ENCODE peak calls at places on chromosomes 16 and 17, in ten cellular contexts. J is tibial artery; O is CD8-positive, alpha-beta memory T cell; V is K562; I is mesenchymal stem cell; C is psoas muscle; A is sigmoid colon; H is GM23338; T is uterus; B is fibroblast of lung. Y is an unnamed sample.

GRCh38 chr17:57670769-57671545 is 74.1 kb downstream of the CCDC182 start:
- DNase-seq in J (peak; percentile 31), O (no peak), V (no peak), I (no peak), C (no peak), A (no peak), H (no peak), T (no peak), B (no peak), Y (peak; percentile 10)

GRCh38 chr17:65054602-65055001 is 1.9 kb downstream of the GNA13 start:
- DNase-seq in J (no peak), O (no peak), V (no peak), I (no peak), C (no peak), A (no peak), H (no peak), T (no peak), B (no peak), Y (no peak)

GRCh38 chr17:21379080-21379711 is 3.0 kb downstream of the KCNJ12 start:
- DNase-seq in J (no peak), O (no peak), V (no peak), I (no peak), C (peak; percentile 82), A (no peak), H (no peak), T (no peak), B (no peak), Y (peak; percentile 84)

GRCh38 chr16:66874079-66874775 is 6.1 kb upstream of the PDP2 start:
- DNase-seq in J (no peak), O (no peak), V (no peak), I (peak; percentile 67), C (no peak), A (no peak), H (peak; percentile 16), T (no peak), B (peak; percentile 68), Y (no peak)

GRCh38 chr16:69311533-69312388 is 611 bp downstream of the VPS4A start:
- DNase-seq in J (peak; percentile 75), O (no peak), V (peak; percentile 54), I (peak; percentile 50), C (peak; percentile 48), A (peak; percentile 72), H (peak; percentile 75), T (no peak), B (peak; percentile 28), Y (peak; percentile 53)

GRCh38 chr16:21610006-21610544 is 10.7 kb downstream of the METTL9 start:
- DNase-seq in J (no peak), O (no peak), V (no peak), I (no peak), C (no peak), A (no peak), H (peak; percentile 31), T (no peak), B (no peak), Y (no peak)

GRCh38 chr17:15393414-15393813 is 52.0 kb upstream of the TEKT3 start:
- DNase-seq in J (no peak), O (no peak), V (no peak), I (no peak), C (no peak), A (no peak), H (no peak), T (no peak), B (no peak), Y (no peak)

GRCh38 chr16:47565454-47565853 is 104.3 kb downstream of the PHKB start:
- DNase-seq in J (peak; percentile 83), O (no peak), V (peak; percentile 25), I (peak; percentile 69), C (peak; percentile 82), A (peak; percentile 82), H (no peak), T (no peak), B (peak; percentile 67), Y (peak; percentile 25)

GRCh38 chr17:49597438-49597837 is 21.8 kb downstream of the NXPH3 start:
- DNase-seq in J (no peak), O (no peak), V (no peak), I (no peak), C (no peak), A (no peak), H (no peak), T (no peak), B (no peak), Y (no peak)

GRCh38 chr16:89383095-89384003 is 107.0 kb downstream of the ANKRD11 start:
- DNase-seq in J (no peak), O (no peak), V (peak; percentile 91), I (peak; percentile 69), C (no peak), A (peak; percentile 59), H (peak; percentile 79), T (no peak), B (peak; percentile 45), Y (peak; percentile 79)

GRCh38 chr16:2787406-2787805 is at the start of gene PRSS33:
- DNase-seq in J (no peak), O (no peak), V (no peak), I (no peak), C (no peak), A (peak; percentile 24), H (no peak), T (no peak), B (no peak), Y (no peak)

GRCh38 chr17:6862822-6863221 is 31.3 kb upstream of the TEKT1 start:
- DNase-seq in J (no peak), O (peak; percentile 5), V (no peak), I (no peak), C (no peak), A (no peak), H (no peak), T (no peak), B (no peak), Y (no peak)

GRCh38 chr17:81934850-81935708 is 2.0 kb downstream of the PYCR1 start:
- DNase-seq in J (no peak), O (no peak), V (no peak), I (no peak), C (peak; percentile 13), A (no peak), H (no peak), T (no peak), B (no peak), Y (no peak)

GRCh38 chr17:75289832-75290337 is 652 bp upstream of the SLC25A19 start:
- DNase-seq in J (peak; percentile 74), O (no peak), V (peak; percentile 73), I (peak; percentile 72), C (peak; percentile 44), A (peak; percentile 84), H (peak; percentile 54), T (peak; percentile 66), B (peak; percentile 33), Y (peak; percentile 64)

DNA sequence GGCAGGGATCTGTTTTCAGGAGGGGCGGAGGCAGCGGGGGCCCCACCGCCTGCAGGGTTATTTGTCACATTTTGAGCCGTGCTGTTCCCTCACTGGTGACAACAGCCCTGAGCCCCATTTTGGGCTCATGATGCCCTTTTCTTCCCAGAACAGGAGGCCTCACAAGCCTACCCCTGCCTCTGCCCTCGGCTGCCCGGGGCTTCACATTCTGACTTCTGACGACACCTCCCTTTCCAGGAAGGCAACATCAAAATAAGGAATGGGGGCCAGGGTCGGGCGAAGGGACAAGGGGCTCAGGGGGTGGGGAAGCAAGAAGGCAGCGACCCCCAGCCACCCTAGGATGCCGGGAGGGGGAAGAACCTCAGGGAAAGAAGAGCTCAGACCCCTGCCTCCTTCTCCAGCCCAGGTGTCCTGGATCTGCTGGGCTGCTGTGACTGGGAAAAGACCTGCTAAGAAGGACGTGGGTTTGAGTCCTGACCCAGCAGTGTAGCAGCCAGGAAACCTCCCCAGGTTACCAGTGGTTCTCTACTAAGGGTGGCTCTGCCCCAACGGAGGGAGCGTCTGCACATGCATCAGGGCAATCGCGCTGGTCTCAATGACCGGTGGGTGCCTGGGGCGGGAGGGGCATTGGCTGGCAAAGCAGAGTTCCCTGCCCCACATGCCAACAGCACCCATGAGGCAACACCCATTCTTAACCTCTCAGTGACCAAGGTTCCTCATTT is 2.4 kb upstream of the CD79B start:
- DNase-seq in J (no peak), O (no peak), V (no peak), I (no peak), C (no peak), A (no peak), H (no peak), T (no peak), B (no peak), Y (no peak)
- H3K4me1 ChIP-seq in J (no peaks in the 10 kb centered on the region), O (peaks cover 24% of the 10 kb centered on the region), V (peaks cover 35% of the 10 kb centered on the region), I (no peaks in the 10 kb centered on the region), C (peaks cover 7% of the 10 kb centered on the region), A (no peaks in the 10 kb centered on the region), H (peaks cover 14% of the 10 kb centered on the region), T (no peaks in the 10 kb centered on the region), B (no peaks in the 10 kb centered on the region), Y (no peaks in the 10 kb centered on the region)

GRCh38 chr16:24541534-24541933 is 2.2 kb downstream of the RBBP6 start:
- DNase-seq in J (no peak), O (no peak), V (no peak), I (no peak), C (no peak), A (no peak), H (no peak), T (no peak), B (no peak), Y (no peak)
- H3K4me1 ChIP-seq in J (peaks cover 58% of the 10 kb centered on the region), O (peaks cover 41% of the 10 kb centered on the region), V (peaks cover 6% of the 10 kb centered on the region), I (peaks cover 10% of the 10 kb centered on the region), C (peaks cover 29% of the 10 kb centered on the region), A (peaks cover 45% of the 10 kb centered on the region), H (peaks cover 29% of the 10 kb centered on the region), T (peaks cover 6% of the 10 kb centered on the region), B (peaks cover 13% of the 10 kb centered on the region), Y (peaks cover 4% of the 10 kb centered on the region)

DNA sequence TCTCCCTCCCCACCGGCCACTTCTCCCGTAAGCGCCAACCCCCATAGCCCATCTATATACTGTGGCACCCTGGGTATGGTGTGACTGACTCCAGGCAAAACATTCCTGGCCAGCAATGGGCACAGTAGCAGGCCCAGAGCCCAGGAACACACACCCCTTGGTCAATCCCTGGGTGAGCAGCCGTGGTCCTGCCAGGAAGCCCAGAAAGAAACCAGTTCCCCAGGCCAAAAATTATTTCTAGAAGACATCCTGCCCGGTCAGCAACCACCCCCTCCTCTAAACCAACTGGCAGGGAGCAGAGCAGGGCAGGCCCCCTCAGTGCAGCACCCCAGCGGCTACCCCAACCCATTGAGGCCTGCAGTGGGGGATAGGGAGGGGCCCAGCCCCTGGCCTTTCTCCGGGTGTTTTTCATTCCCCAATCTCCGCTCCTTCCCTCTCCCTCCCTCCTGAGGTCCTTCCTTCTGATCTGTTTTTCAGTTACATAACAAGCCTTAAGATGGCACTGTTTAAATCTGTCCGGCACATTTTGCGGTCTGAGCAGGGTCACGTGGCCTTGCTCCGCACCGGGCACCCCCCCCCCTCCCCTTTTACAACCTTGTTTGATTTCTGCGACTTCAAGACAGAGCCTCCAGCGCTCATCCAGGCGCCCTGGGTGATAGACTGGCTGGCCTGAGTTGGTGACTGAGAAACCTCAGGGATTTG is 2.0 kb downstream of the NPTX1 start:
- DNase-seq in J (no peak), O (no peak), V (peak; percentile 40), I (peak; percentile 27), C (no peak), A (peak; percentile 84), H (no peak), T (no peak), B (peak; percentile 33), Y (no peak)
- H3K4me1 ChIP-seq in J (peaks cover 52% of the 10 kb centered on the region), O (peaks cover 28% of the 10 kb centered on the region), V (peaks cover 42% of the 10 kb centered on the region), I (peaks cover 44% of the 10 kb centered on the region), C (peaks cover 24% of the 10 kb centered on the region), A (peaks cover 53% of the 10 kb centered on the region), H (peaks cover 6% of the 10 kb centered on the region), T (peaks cover 35% of the 10 kb centered on the region), B (peaks cover 3% of the 10 kb centered on the region), Y (peaks cover 10% of the 10 kb centered on the region)

DNA sequence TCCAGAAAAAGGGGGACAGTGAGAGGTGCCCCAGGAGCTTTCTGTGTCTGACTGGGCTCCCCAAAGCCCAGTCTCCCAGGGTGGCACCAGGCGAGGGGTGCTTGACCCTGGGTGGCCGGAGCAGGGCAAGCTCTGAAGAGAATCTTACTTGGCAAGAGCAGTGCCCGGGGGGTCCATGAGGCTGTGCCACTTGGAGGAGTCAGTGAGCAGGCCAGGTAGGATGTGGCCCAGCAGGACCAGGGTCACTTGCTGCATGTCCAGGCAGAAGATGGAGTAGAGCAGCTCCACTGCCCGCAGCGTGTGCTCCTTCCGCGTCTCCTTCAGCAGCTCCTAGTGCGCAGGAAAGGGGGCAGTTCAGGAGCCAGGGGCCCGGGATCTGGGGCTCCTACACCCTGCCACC is 7.3 kb downstream of the CSF3 start:
- DNase-seq in J (no peak), O (no peak), V (no peak), I (no peak), C (no peak), A (no peak), H (no peak), T (no peak), B (no peak), Y (no peak)
- H3K4me1 ChIP-seq in J (peaks cover 26% of the 10 kb centered on the region), O (peaks cover 19% of the 10 kb centered on the region), V (peaks cover 39% of the 10 kb centered on the region), I (peaks cover 61% of the 10 kb centered on the region), C (peaks cover 72% of the 10 kb centered on the region), A (peaks cover 60% of the 10 kb centered on the region), H (peaks cover 22% of the 10 kb centered on the region), T (peaks cover 54% of the 10 kb centered on the region), B (peaks cover 32% of the 10 kb centered on the region), Y (peaks cover 24% of the 10 kb centered on the region)